ENCODE peak calls at places on chromosome 7, in five cellular contexts. P is IMR-90, A is tibial nerve, E is WERI-Rb-1, R is A673. G is an unnamed sample. For H3K9me3, the result is how much of the 10 kb centered on the place peaks cover.

GRCh38 chr7:131071786-131072504 is 255.7 kb upstream of the MKLN1 start:
- DNase-seq in R (peak), E (no peak), P (peak), A (peak), G (no peak)

GRCh38 chr7:24653316-24654085 is 80.2 kb downstream of the PALS2 start:
- DNase-seq in A (no peak), P (no peak), E (no peak), R (peak), G (no peak)

GRCh38 chr7:22193361-22194016 is 163.5 kb downstream of the RAPGEF5 start:
- DNase-seq in R (no peak), A (peak), E (peak), P (peak), G (no peak)

GRCh38 chr7:108358553-108358952 is 97.7 kb downstream of the NRCAM start:
- DNase-seq in A (no peak), P (peak), R (no peak), E (no peak), G (peak)

GRCh38 chr7:151078233-151079040 is 2.2 kb downstream of the FASTK start:
- DNase-seq in P (no peak), R (peak), E (peak), A (no peak), G (peak)

GRCh38 chr7:17095001-17095574 is 203.4 kb upstream of the AHR start:
- DNase-seq in E (no peak), A (peak), R (peak), P (no peak), G (no peak)

GRCh38 chr7:140453273-140453672 is 26.0 kb downstream of the MKRN1 start:
- DNase-seq in R (no peak), E (no peak), A (no peak), P (no peak), G (peak)

GRCh38 chr7:47688311-47689100 is 106.6 kb upstream of the TNS3 start:
- DNase-seq in A (no peak), E (no peak), P (no peak), R (no peak), G (no peak)

GRCh38 chr7:40544932-40545331 is 410.1 kb downstream of the SUGCT start:
- DNase-seq in P (peak), E (no peak), A (no peak), R (no peak), G (no peak)

GRCh38 chr7:29873644-29874294 is 67.5 kb downstream of the WIPF3 start:
- DNase-seq in A (no peak), R (no peak), P (no peak), E (no peak), G (no peak)

GRCh38 chr7:75995052-75995471 is 667 bp upstream of the TMEM120A start:
- DNase-seq in R (no peak), E (no peak), P (no peak), A (no peak), G (no peak)

GRCh38 chr7:207418-208127 is 15.2 kb downstream of the FAM20C start:
- DNase-seq in R (peak), E (no peak), P (no peak), A (no peak), G (no peak)

GRCh38 chr7:20085086-20085485 is 132.1 kb downstream of the MACC1 start:
- DNase-seq in A (no peak), E (no peak), P (no peak), R (no peak), G (no peak)

GRCh38 chr7:47724335-47724982 is 142.5 kb upstream of the TNS3 start:
- DNase-seq in E (no peak), P (peak), A (no peak), R (no peak), G (peak)

GRCh38 chr7:137656227-137656849 is 190.4 kb downstream of the DGKI start:
- DNase-seq in A (peak), P (peak), R (peak), E (peak), G (peak)
- TF ChIP-seq CTCF in A (peak), P (peak), R (peak), E (peak), G (peak)

GRCh38 chr7:104993217-104993857 is 20.7 kb upstream of the KMT2E start:
- DNase-seq in A (no peak), P (no peak), E (no peak), R (no peak), G (no peak)
- H3K9me3 ChIP-seq in A (under half), P (under half), E (under half), R (under half), G (under half)

DNA sequence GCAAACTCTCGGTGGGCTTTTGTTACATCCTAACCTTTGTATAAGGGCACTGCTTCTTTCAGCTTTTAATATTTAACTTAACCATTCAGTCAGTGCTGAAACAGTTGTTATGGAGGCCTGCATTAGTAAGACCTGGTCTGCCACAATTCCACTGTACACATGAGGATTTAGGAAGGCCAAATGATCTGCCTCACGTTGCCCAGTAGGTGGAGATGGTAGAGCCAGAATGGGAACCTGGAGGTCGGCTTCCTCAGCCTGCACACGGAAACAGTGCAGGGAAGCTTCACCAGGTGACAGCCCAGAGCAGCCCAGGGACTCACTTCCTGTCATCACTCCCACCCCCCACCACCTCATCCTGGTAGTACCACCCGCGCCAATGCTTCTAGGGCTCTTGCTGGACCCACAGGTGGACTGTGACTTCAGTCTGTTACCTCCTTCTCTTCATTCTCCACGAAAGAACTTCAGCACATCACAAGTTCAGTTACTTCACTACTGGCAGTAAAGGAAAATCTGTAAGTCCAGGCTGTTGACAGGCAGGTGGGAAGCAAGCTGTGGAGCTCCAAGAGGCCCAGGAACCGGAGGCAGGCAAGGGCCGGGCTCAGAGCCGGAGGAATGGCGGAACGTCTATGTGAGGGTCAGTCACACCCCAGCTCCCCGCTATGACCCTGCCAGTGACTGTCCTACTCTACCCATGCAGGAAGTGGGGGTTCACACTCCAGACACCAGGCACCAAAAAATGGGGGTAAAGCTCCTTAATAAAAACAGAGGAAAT is 480.3 kb upstream of the C7orf33 start:
- DNase-seq in E (peak), P (no peak), R (peak), A (no peak), G (peak)
- TF ChIP-seq CTCF in E (peak), P (no peak), R (peak), A (no peak), G (peak)

GRCh38 chr7:64747802-64748201 is 46.4 kb upstream of the ZNF138 start:
- DNase-seq in A (no peak), R (no peak), P (no peak), E (no peak), G (no peak)

DNA sequence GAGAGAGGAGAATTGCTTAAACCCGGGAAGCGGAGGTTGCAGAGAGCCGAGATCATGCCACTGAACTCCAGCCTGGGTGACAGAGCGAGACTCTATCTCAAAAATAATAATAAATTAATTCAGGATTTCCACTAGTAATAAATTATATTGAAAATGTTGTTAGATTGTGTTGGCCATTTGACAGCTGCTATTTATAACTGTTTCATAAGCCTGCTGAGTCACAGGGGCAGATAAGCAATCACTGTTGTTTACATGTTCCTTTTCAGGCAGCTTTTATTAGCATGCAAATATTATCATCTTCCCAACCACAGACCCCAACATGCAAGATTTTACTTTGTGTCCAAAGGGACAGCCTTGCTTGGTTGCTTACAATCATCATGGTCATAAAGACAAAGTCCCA is 49.5 kb upstream of the ZNF138 start:
- DNase-seq in E (no peak), R (no peak), P (no peak), A (no peak), G (no peak)
- H3K9me3 ChIP-seq in E (under half), R (under half), P (under half), A (under half), G (under half)

G was measured in Caco-2.